ENCODE peak calls at places on chromosome 21, in eight cellular contexts. C is neural crest cell, O is GM23338, B is brain microvascular endothelial cell, D is foreskin fibroblast, G is neural progenitor cell, P is HFFc6, Y is retinal pigment epithelial cell. U is an unnamed sample.
A peak's percentile ranks its signal among the peaks of the same experiment; 100 is the strongest.

GRCh38 chr21:43921602-43921978 is 56.6 kb downstream of the AGPAT3 start:
- DNase-seq in O (peak; percentile 47), B (no peak), P (no peak), D (no peak), G (peak; percentile 80), Y (no peak), C (no peak), U (no peak)

GRCh38 chr21:26761174-26761915 is 83.9 kb downstream of the ADAMTS1 start:
- DNase-seq in B (no peak), D (no peak), C (no peak), G (no peak), O (no peak), Y (no peak), P (peak; percentile 48), U (no peak)

GRCh38 chr21:32693581-32693980 is 34.2 kb downstream of the SYNJ1 start:
- DNase-seq in P (no peak), C (no peak), B (no peak), G (no peak), D (no peak), O (no peak), Y (no peak), U (no peak)

GRCh38 chr21:33680870-33681269 is 38.6 kb downstream of the ITSN1 start:
- DNase-seq in O (no peak), B (no peak), P (no peak), G (no peak), Y (no peak), D (no peak), C (no peak), U (no peak)

GRCh38 chr21:40671721-40672120 is 175.2 kb downstream of the DSCAM start:
- DNase-seq in P (peak; percentile 56), B (no peak), C (no peak), G (no peak), O (no peak), Y (no peak), D (no peak), U (no peak)

GRCh38 chr21:41737656-41738324 is 29.1 kb downstream of the RIPK4 start:
- DNase-seq in G (no peak), P (no peak), Y (no peak), B (no peak), D (no peak), O (no peak), C (no peak), U (no peak)

GRCh38 chr21:38140192-38140905 is 116.4 kb upstream of the KCNJ15 start:
- DNase-seq in Y (peak; percentile 62), O (no peak), B (peak; percentile 4), C (no peak), P (peak; percentile 32), G (peak; percentile 11), D (peak; percentile 46), U (no peak)

GRCh38 chr21:29624776-29625175 is 315.0 kb downstream of the GRIK1 start:
- DNase-seq in B (no peak), P (no peak), C (no peak), D (no peak), G (no peak), Y (no peak), O (no peak), U (no peak)

GRCh38 chr21:35102488-35103407 is 53.6 kb upstream of the RUNX1 start:
- DNase-seq in P (no peak), D (no peak), C (no peak), B (peak; percentile 27), Y (no peak), O (no peak), G (no peak), U (no peak)

GRCh38 chr21:25660233-25660632 is 21.2 kb downstream of the JAM2 start:
- DNase-seq in C (no peak), Y (no peak), G (no peak), B (no peak), D (no peak), O (no peak), P (no peak), U (no peak)

GRCh38 chr21:16318651-16319300 is 589.0 kb downstream of the USP25 start:
- DNase-seq in G (no peak), O (no peak), B (no peak), C (no peak), P (no peak), Y (no peak), D (no peak), U (no peak)

GRCh38 chr21:33247596-33247995 is 17.9 kb downstream of the IFNAR2 start:
- DNase-seq in Y (no peak), D (no peak), B (no peak), P (no peak), G (no peak), C (no peak), O (no peak), U (no peak)

GRCh38 chr21:33330726-33331125 is 6.0 kb downstream of the IFNAR1 start:
- DNase-seq in B (no peak), D (no peak), G (no peak), C (no peak), P (no peak), O (no peak), Y (no peak), U (no peak)

DNA sequence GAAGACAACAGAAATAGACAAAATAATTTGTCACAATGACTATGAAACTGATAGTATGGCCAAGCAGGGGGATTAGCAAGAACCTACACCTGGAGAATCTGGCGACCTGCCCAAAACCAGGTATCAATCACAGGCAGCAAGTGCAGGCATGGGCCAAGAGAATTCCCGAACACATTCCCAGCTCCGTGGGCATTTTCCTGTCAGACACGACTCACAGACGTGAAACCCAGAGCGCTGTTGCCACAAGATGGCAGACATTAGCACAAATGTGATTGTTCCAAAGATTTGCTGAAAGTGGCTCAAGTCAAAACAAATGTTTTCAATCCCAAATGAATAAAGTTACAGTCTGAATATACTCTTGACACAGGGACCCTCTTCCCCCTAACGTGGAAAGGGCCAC is 36.8 kb downstream of the HLCS start:
- DNase-seq in Y (no peak), D (peak; percentile 28), O (peak; percentile 38), P (no peak), C (no peak), G (peak; percentile 16), B (no peak), U (no peak)
- TF ChIP-seq CTCF in Y (no peak), D (peak; percentile 20), O (peak; percentile 28), P (peak; percentile 35), C (peak; percentile 21), G (peak; percentile 25), B (peak; percentile 41), U (peak; percentile 17)

DNA sequence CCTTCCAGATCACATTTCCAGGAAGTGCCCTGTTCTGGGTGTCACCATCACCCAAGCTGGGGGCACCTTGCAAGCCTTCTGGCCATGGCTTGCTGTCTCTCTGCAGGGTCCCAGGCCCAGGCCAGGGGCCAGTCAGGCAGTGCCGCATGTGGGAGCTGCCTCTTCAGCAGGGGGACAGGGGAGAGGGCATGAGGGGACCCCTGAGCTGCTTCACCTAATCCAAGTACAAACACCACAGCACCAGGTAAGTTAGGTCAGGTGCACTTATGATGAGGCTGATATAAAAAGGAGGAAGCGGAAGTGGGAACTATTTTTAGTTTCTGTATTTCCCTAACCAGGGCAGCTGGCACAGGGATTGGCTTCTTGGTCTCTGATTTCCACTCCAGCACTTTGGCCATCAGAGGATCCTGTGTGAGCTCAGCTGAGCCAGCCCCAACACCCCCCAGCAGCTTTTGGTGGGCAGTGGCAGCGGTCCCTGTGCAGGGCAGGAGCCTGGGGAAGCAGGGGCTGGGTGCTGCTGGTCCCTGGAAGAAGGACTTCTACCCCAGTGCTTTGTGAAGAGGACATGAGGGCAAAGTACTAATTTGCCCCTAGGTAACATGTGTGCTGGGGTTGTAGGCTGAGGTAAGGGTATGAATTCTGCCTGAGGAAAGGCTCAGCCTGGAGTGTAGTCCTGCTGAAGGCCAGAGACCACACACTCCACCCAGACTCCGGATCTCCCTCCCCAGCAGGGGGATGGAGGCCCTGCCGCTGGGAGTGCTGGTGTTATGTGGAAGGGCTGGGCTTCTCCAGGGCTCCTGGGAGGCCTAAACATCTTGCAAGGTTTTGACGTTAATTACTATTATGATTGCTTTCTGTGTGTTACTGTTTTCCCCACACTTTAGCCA is 3.3 kb upstream of the PCBP3 start:
- DNase-seq in C (no peak), Y (no peak), P (no peak), B (no peak), O (peak; percentile 7), D (no peak), G (no peak), U (no peak)
- TF ChIP-seq CTCF in C (no peak), Y (no peak), P (no peak), B (no peak), O (no peak), D (no peak), G (no peak), U (no peak)

GRCh38 chr21:45151484-45152115 is 77.2 kb downstream of the ADARB1 start:
- DNase-seq in P (no peak), G (peak; percentile 62), B (no peak), D (no peak), O (no peak), C (no peak), Y (no peak), U (no peak)

GRCh38 chr21:45153358-45154318 is 79.3 kb downstream of the ADARB1 start:
- DNase-seq in Y (no peak), C (no peak), P (peak; percentile 34), D (no peak), B (no peak), G (no peak), O (no peak), U (no peak)

GRCh38 chr21:45154511-45155508 is 80.4 kb downstream of the ADARB1 start:
- DNase-seq in Y (no peak), D (peak; percentile 28), B (peak; percentile 95), G (no peak), C (no peak), O (peak; percentile 56), P (peak; percentile 48), U (no peak)

GRCh38 chr21:45150630-45151265 is 76.4 kb downstream of the ADARB1 start:
- DNase-seq in B (no peak), Y (no peak), O (no peak), D (no peak), P (no peak), C (no peak), G (peak; percentile 41), U (no peak)

GRCh38 chr21:45152265-45152746 is 77.9 kb downstream of the ADARB1 start:
- DNase-seq in D (no peak), P (no peak), O (peak; percentile 60), Y (no peak), B (peak; percentile 61), C (peak; percentile 51), G (peak; percentile 77), U (no peak)
- TF ChIP-seq CTCF in D (no peak), P (no peak), O (peak; percentile 21), Y (peak; percentile 75), B (peak; percentile 85), C (peak; percentile 50), G (peak; percentile 54), U (no peak)

DNA sequence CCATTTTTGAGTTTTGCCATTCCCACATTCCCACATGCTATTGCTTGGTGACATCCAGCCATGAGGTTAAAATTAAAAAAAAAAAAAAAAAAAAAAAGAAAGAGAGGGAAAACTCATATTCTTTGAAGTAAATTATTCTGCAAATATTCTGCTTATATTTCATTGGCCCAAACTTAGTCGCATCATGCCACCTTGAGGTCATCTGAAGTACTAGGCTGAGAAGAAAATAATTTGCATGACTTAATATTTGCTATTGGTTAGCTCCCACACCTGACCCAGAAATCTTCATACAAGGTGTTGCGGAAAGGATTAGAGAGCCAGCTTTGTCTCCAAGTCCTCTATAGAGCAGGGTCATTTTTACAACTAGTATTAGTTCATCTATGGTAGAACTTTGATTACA is 2206.0 kb downstream of the MRPL39 start:
- DNase-seq in O (peak; percentile 58), Y (no peak), D (no peak), B (no peak), G (peak; percentile 9), C (no peak), P (no peak), U (no peak)
- TF ChIP-seq CTCF in O (peak; percentile 67), Y (peak; percentile 32), D (no peak), B (no peak), G (peak; percentile 54), C (peak; percentile 58), P (no peak), U (no peak)